ENCODE peak calls at places on chromosomes 6 and 20, in ten cellular contexts. F, O, J, U, D, S, P, B, M and Y are unnamed samples.

GRCh38 chr6:170460606-170461005 is 92.5 kb downstream of the PSMB1 start:
- DNase-seq in S (no peak), F (no peak), M (no peak), U (no peak), D (no peak), O (no peak), P (no peak), J (no peak), B (no peak), Y (no peak)

GRCh38 chr20:40056186-40056585 is 632.9 kb downstream of the MAFB start:
- DNase-seq in J (no peak), O (no peak), F (no peak), D (no peak), B (no peak), P (no peak), S (no peak), M (no peak), U (no peak), Y (no peak)

GRCh38 chr20:1327241-1327653 is 1.7 kb downstream of the SDCBP2 start:
- DNase-seq in O (peak; percentile 79), B (no peak), S (no peak), F (no peak), M (no peak), U (no peak), J (no peak), D (peak; percentile 71), P (peak; percentile 87), Y (no peak)

GRCh38 chr6:100892693-100893092 is 11.6 kb upstream of the ASCC3 start:
- DNase-seq in U (no peak), P (no peak), S (peak; percentile 59), O (no peak), F (no peak), J (peak; percentile 5), D (no peak), B (no peak), M (no peak), Y (no peak)

GRCh38 chr6:156787569-156788492 is 10.7 kb downstream of the ARID1B start:
- DNase-seq in F (no peak), D (no peak), J (peak; percentile 16), B (no peak), M (peak; percentile 25), S (peak; percentile 31), U (no peak), O (no peak), P (peak; percentile 37), Y (no peak)

GRCh38 chr6:111057074-111057752 is 30.1 kb upstream of the SLC16A10 start:
- DNase-seq in O (peak; percentile 52), B (peak; percentile 50), J (peak; percentile 51), P (peak; percentile 68), M (peak; percentile 55), F (peak; percentile 40), D (peak; percentile 57), U (peak; percentile 5), S (peak; percentile 73), Y (no peak)

GRCh38 chr6:166473886-166474596 is 91.3 kb upstream of the MPC1 start:
- DNase-seq in O (no peak), M (no peak), J (no peak), P (no peak), U (no peak), D (no peak), S (no peak), B (no peak), F (no peak), Y (no peak)

GRCh38 chr6:25980935-25981334 is 18.3 kb downstream of the TRIM38 start:
- DNase-seq in M (no peak), F (no peak), J (peak; percentile 9), B (no peak), P (no peak), D (no peak), O (no peak), S (peak; percentile 39), U (no peak), Y (no peak)

GRCh38 chr6:54617730-54618129 is 228.8 kb upstream of the FAM83B start:
- DNase-seq in M (no peak), B (no peak), P (peak; percentile 78), U (no peak), S (no peak), O (peak; percentile 84), D (peak; percentile 90), F (no peak), J (no peak), Y (no peak)

GRCh38 chr6:115667478-115667996 is 393.2 kb downstream of the FRK start:
- DNase-seq in D (no peak), S (no peak), P (no peak), O (no peak), J (no peak), F (no peak), U (no peak), M (no peak), B (no peak), Y (no peak)

GRCh38 chr20:53171065-53171464 is 198.9 kb downstream of the TSHZ2 start:
- DNase-seq in F (no peak), M (no peak), S (no peak), O (no peak), B (no peak), J (no peak), U (no peak), P (no peak), D (no peak), Y (no peak)

GRCh38 chr6:108955329-108955949 is 107.2 kb downstream of the ARMC2 start:
- DNase-seq in O (no peak), M (no peak), S (no peak), P (no peak), D (no peak), J (no peak), B (no peak), F (peak; percentile 78), U (no peak), Y (no peak)

GRCh38 chr6:167505782-167506181 is 180.9 kb downstream of the TTLL2 start:
- DNase-seq in U (no peak), B (no peak), O (no peak), D (no peak), J (no peak), S (no peak), P (no peak), F (no peak), M (no peak), Y (no peak)

GRCh38 chr6:111533087-111533784 is 50.2 kb upstream of the REV3L start:
- DNase-seq in D (no peak), P (no peak), M (no peak), F (no peak), S (no peak), O (no peak), J (no peak), B (no peak), U (no peak), Y (no peak)

GRCh38 chr6:14216931-14217684 is 99.5 kb downstream of the CD83 start:
- DNase-seq in F (no peak), U (no peak), O (peak; percentile 98), B (no peak), M (no peak), D (peak; percentile 79), S (no peak), P (peak; percentile 16), J (no peak), Y (no peak)

GRCh38 chr6:108616973-108617372 is 56.3 kb downstream of the FOXO3 start:
- DNase-seq in S (no peak), U (no peak), B (no peak), M (no peak), F (no peak), P (peak; percentile 43), O (no peak), D (peak; percentile 58), J (no peak), Y (no peak)

DNA sequence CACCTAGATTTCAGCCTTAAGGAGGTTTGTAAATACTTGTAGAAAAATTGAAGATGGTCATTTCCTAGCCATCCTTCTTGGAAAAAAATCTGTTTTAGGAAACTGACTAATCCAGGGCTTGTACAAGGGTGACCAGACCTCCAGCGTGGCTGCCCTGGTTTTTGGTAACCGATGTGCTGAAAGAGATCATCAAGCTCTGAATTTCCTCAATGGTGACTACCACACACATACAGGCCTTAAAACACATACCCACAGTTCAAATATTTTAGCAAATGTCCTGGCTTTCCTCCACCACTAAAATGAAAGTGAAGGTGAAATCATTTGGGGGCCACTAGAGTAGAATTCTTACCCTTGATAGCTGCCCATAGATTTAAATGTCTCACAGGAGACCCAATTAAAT is 215.3 kb upstream of the SUPT3H start:
- DNase-seq in P (no peak), F (no peak), D (no peak), S (no peak), M (no peak), B (no peak), J (no peak), O (peak; percentile 13), U (no peak), Y (no peak)
- H2AFZ ChIP-seq in P (no peak overlapping the region), F (no peak overlapping the region), D (no peak overlapping the region), S (peak overlapping the region; percentile 1), M (no peak overlapping the region), B (no peak overlapping the region), J (no peak overlapping the region), O (peak overlapping the region; percentile 40), U (no peak overlapping the region), Y (no peak overlapping the region)

DNA sequence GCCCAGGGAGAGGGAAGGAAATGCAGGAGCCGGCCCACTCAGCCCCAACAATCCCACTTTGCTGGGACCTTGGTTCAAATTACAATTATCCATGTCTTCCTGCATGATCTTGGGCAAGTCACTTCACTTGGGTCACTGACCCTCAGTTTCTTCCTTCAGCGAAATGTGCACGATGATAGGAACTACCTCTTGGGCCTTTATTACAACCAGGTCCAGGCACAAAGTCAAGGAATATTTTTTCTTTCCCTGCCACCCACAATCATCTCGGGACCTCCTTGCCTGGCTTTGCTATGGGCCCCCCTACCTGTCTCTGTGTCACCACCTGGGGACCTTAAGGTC is 358 bp upstream of the PLTP start:
- DNase-seq in F (no peak), S (no peak), M (no peak), J (no peak), P (no peak), U (no peak), D (no peak), B (no peak), O (no peak), Y (no peak)
- H2AFZ ChIP-seq in F (no peak overlapping the region), S (peak overlapping the region; percentile 97), M (no peak overlapping the region), J (peak overlapping the region; percentile 48), P (peak overlapping the region; percentile 89), U (peak overlapping the region; percentile 92), D (peak overlapping the region; percentile 65), B (peak overlapping the region; percentile 92), O (peak overlapping the region; percentile 87), Y (peak overlapping the region; percentile 66)

GRCh38 chr6:80541186-80541585 is 434.7 kb downstream of the BCKDHB start:
- DNase-seq in M (no peak), U (no peak), B (no peak), P (peak; percentile 87), D (peak; percentile 39), F (no peak), J (no peak), O (peak; percentile 85), S (no peak), Y (peak; percentile 62)
- H2AFZ ChIP-seq in M (no peak overlapping the region), U (no peak overlapping the region), B (no peak overlapping the region), P (no peak overlapping the region), D (no peak overlapping the region), F (no peak overlapping the region), J (no peak overlapping the region), O (peak overlapping the region; percentile 19), S (no peak overlapping the region), Y (no peak overlapping the region)

DNA sequence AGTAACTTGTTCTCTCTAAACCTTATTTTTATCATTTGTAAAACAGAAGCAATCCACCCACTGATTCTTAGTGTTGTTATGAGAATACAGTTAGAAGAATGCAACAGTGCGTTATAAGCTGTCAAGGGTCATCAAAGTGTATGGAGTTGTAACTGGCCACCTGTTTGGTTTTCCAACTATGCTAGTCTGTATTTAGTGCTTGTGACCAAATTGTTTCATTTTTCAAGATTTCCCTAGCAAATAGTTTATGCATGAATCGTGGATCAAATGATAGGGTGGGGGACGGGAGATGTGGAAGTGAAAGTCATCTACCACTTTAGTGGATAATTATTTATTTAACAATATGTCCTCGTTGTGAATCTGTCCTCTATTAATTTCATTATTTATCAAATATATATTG is 175.4 kb upstream of the HDDC2 start:
- DNase-seq in B (no peak), S (no peak), J (no peak), M (no peak), D (no peak), U (no peak), F (no peak), O (no peak), P (no peak), Y (no peak)
- H2AFZ ChIP-seq in B (no peak overlapping the region), S (no peak overlapping the region), J (no peak overlapping the region), M (no peak overlapping the region), D (no peak overlapping the region), U (no peak overlapping the region), F (no peak overlapping the region), O (no peak overlapping the region), P (no peak overlapping the region), Y (no peak overlapping the region)